ENCODE peak calls at places on chromosomes 4 and X, in six cellular contexts. P, E, W, G, D and H are unnamed samples.

GRCh38 chrX:138756234-138756633 is 44.7 kb upstream of the FGF13 start:
- DNase-seq in G (peak; percentile 77), P (no peak), E (no peak), D (peak; percentile 74), W (no peak), H (no peak)

GRCh38 chrX:15988661-15989603 is 134.3 kb upstream of the AP1S2 start:
- DNase-seq in W (no peak), G (no peak), E (no peak), D (no peak), P (no peak), H (no peak)

GRCh38 chr4:879730-880079 is 52.4 kb downstream of the GAK start:
- DNase-seq in E (peak; percentile 70), P (peak; percentile 59), W (no peak), D (no peak), G (no peak), H (no peak)

GRCh38 chr4:5051692-5052423 is 578 bp downstream of the STK32B start:
- DNase-seq in P (no peak), G (peak; percentile 1), E (no peak), D (peak; percentile 56), W (no peak), H (no peak)

GRCh38 chrX:130100180-130100579 is 10.1 kb downstream of the ELF4 start:
- DNase-seq in P (no peak), D (no peak), W (no peak), G (no peak), E (no peak), H (no peak)

GRCh38 chrX:140944710-140945109 is 57.7 kb upstream of the SPANXB1 start:
- DNase-seq in E (no peak), W (no peak), G (no peak), P (no peak), D (no peak), H (no peak)

GRCh38 chr4:157713342-157713741 is 459.5 kb downstream of the GASK1B start:
- DNase-seq in W (no peak), D (no peak), E (no peak), G (no peak), P (no peak), H (no peak)

GRCh38 chr4:141721174-141721573 is 84.8 kb downstream of the IL15 start:
- DNase-seq in W (no peak), G (no peak), P (no peak), D (no peak), E (no peak), H (no peak)

GRCh38 chr4:164221631-164222030 is 532.3 kb upstream of the SMIM31 start:
- DNase-seq in D (no peak), P (no peak), G (no peak), W (no peak), E (no peak), H (no peak)

GRCh38 chr4:20299515-20299914 is 47.8 kb downstream of the SLIT2 start:
- DNase-seq in E (no peak), G (no peak), P (no peak), D (no peak), W (peak; percentile 15), H (no peak)

GRCh38 chrX:31190221-31190975 is 118.6 kb upstream of the FTHL17 start:
- DNase-seq in D (no peak), E (no peak), W (no peak), P (no peak), G (peak; percentile 3), H (no peak)

GRCh38 chr4:74395633-74396032 is 30.7 kb downstream of the EREG start:
- DNase-seq in E (no peak), P (no peak), W (no peak), G (no peak), D (no peak), H (no peak)

GRCh38 chr4:165328708-165329107 is 1.2 kb downstream of the MSMO1 start:
- DNase-seq in W (no peak), E (no peak), P (no peak), G (no peak), D (no peak), H (no peak)

GRCh38 chr4:54585321-54586000 is 72.3 kb upstream of the KIT start:
- DNase-seq in D (no peak), P (no peak), W (no peak), E (no peak), G (no peak), H (no peak)

GRCh38 chr4:75555294-75556164 is at the start of gene ODAPH:
- DNase-seq in D (no peak), G (no peak), W (no peak), P (peak; percentile 35), E (no peak), H (no peak)

GRCh38 chr4:159151701-159152100 is 48.8 kb downstream of the RAPGEF2 start:
- DNase-seq in E (no peak), W (no peak), D (no peak), P (no peak), G (no peak), H (no peak)

GRCh38 chrX:141278306-141278705 is 36.0 kb upstream of the SPANXC start:
- DNase-seq in D (peak; percentile 30), P (no peak), W (no peak), E (no peak), G (peak; percentile 31), H (no peak)

GRCh38 chr4:67871867-67872266 is 11.9 kb downstream of the TMPRSS11D start:
- DNase-seq in D (no peak), W (no peak), P (no peak), E (no peak), G (peak; percentile 52), H (no peak)

GRCh38 chrX:26442340-26442739 is 226.4 kb downstream of the MAGEB5 start:
- DNase-seq in W (no peak), D (no peak), G (peak; percentile 51), P (no peak), E (no peak), H (no peak)

GRCh38 chr4:76781698-76782595 is 116.0 kb downstream of the SOWAHB start:
- DNase-seq in P (no peak), W (no peak), G (no peak), E (no peak), D (peak; percentile 47), H (no peak)

GRCh38 chr4:39032218-39033085 is at the start of gene TMEM156:
- DNase-seq in W (no peak), G (no peak), P (no peak), E (no peak), D (no peak), H (no peak)

GRCh38 chrX:57929373-57929772 is 19.1 kb upstream of the ZXDA start:
- DNase-seq in G (peak; percentile 29), D (no peak), E (no peak), W (peak; percentile 6), P (no peak), H (no peak)

GRCh38 chr4:111601671-111602070 is 543.6 kb upstream of the FAM241A start:
- DNase-seq in W (no peak), P (no peak), G (no peak), D (no peak), E (no peak), H (no peak)

GRCh38 chr4:151887816-151888180 is 127.0 kb upstream of the GATB start:
- DNase-seq in D (no peak), P (no peak), E (no peak), W (no peak), G (no peak), H (no peak)

GRCh38 chr4:113292371-113293042 is 243.1 kb downstream of the ANK2 start:
- DNase-seq in G (peak; percentile 8), D (peak; percentile 88), E (no peak), P (no peak), W (no peak), H (peak; percentile 57)

GRCh38 chr4:76990288-76991080 is 40.9 kb downstream of the SEPTIN11 start:
- DNase-seq in W (no peak), G (no peak), D (no peak), E (no peak), P (no peak), H (no peak)

GRCh38 chr4:21320034-21320433 is 619.8 kb downstream of the PACRGL start:
- DNase-seq in P (no peak), D (no peak), W (no peak), E (no peak), G (no peak), H (no peak)

GRCh38 chr4:77501240-77501639 is 104.4 kb upstream of the CXCL13 start:
- DNase-seq in G (no peak), E (no peak), P (no peak), D (no peak), W (no peak), H (no peak)

GRCh38 chrX:147848543-147849448 is 62.9 kb upstream of the FMR1 start:
- DNase-seq in P (no peak), E (no peak), D (no peak), G (no peak), W (no peak), H (no peak)

GRCh38 chr4:86450861-86451260 is 91.0 kb upstream of the MAPK10 start:
- DNase-seq in D (no peak), E (no peak), P (no peak), W (no peak), G (no peak), H (no peak)